ENCODE peak calls at places on chromosomes 2 and 18, in ten cellular contexts. One of them, this sample, is unnamed.
A peak's percentile ranks its signal among the peaks of the same experiment; 100 is the strongest.

GRCh38 chr2:254231-254630 is 9.6 kb downstream of the SH3YL1 start:
- DNase-seq in H1: no peak
- DNase-seq in OCI-LY7: no peak
- DNase-seq in pancreas: no peak
- DNase-seq in GM23338: no peak
- DNase-seq in ascending aorta: no peak
- DNase-seq in thoracic aorta: no peak
- DNase-seq in mesendoderm: no peak
- DNase-seq in A549: no peak
- DNase-seq in PC-9: no peak
- DNase-seq in this sample: no peak

GRCh38 chr2:48420512-48421197 is 109.3 kb upstream of the STON1 start:
- DNase-seq in H1: peak; percentile 96
- DNase-seq in OCI-LY7: peak; percentile 80
- DNase-seq in pancreas: peak; percentile 88
- DNase-seq in GM23338: peak; percentile 94
- DNase-seq in ascending aorta: peak; percentile 95
- DNase-seq in thoracic aorta: peak; percentile 73
- DNase-seq in mesendoderm: peak; percentile 96
- DNase-seq in A549: peak; percentile 80
- DNase-seq in PC-9: peak; percentile 97
- DNase-seq in this sample: peak; percentile 42

GRCh38 chr2:9285385-9285784 is 78.8 kb downstream of the ASAP2 start:
- DNase-seq in H1: no peak
- DNase-seq in OCI-LY7: no peak
- DNase-seq in pancreas: no peak
- DNase-seq in GM23338: no peak
- DNase-seq in ascending aorta: peak; percentile 4
- DNase-seq in thoracic aorta: no peak
- DNase-seq in mesendoderm: no peak
- DNase-seq in A549: no peak
- DNase-seq in PC-9: peak; percentile 80
- DNase-seq in this sample: no peak

GRCh38 chr2:119282139-119282965 is 58.7 kb downstream of the STEAP3 start:
- DNase-seq in H1: no peak
- DNase-seq in OCI-LY7: no peak
- DNase-seq in pancreas: no peak
- DNase-seq in GM23338: no peak
- DNase-seq in ascending aorta: no peak
- DNase-seq in thoracic aorta: no peak
- DNase-seq in mesendoderm: no peak
- DNase-seq in A549: no peak
- DNase-seq in PC-9: no peak
- DNase-seq in this sample: no peak

GRCh38 chr2:47250576-47251403 is 95.7 kb upstream of the STPG4 start:
- DNase-seq in H1: no peak
- DNase-seq in OCI-LY7: no peak
- DNase-seq in pancreas: no peak
- DNase-seq in GM23338: no peak
- DNase-seq in ascending aorta: no peak
- DNase-seq in thoracic aorta: no peak
- DNase-seq in mesendoderm: no peak
- DNase-seq in A549: no peak
- DNase-seq in PC-9: peak; percentile 99
- DNase-seq in this sample: no peak

GRCh38 chr18:31399336-31400032 is 22.9 kb downstream of the DSG4 start:
- DNase-seq in H1: no peak
- DNase-seq in OCI-LY7: no peak
- DNase-seq in pancreas: no peak
- DNase-seq in GM23338: no peak
- DNase-seq in ascending aorta: no peak
- DNase-seq in thoracic aorta: no peak
- DNase-seq in mesendoderm: no peak
- DNase-seq in A549: no peak
- DNase-seq in PC-9: peak; percentile 50
- DNase-seq in this sample: no peak

GRCh38 chr2:157813477-157813876 is 62.7 kb downstream of the ACVR1 start:
- DNase-seq in H1: no peak
- DNase-seq in OCI-LY7: no peak
- DNase-seq in pancreas: no peak
- DNase-seq in GM23338: no peak
- DNase-seq in ascending aorta: no peak
- DNase-seq in thoracic aorta: no peak
- DNase-seq in mesendoderm: no peak
- DNase-seq in A549: no peak
- DNase-seq in PC-9: no peak
- DNase-seq in this sample: no peak

GRCh38 chr2:12797815-12798214 is 81.1 kb downstream of the TRIB2 start:
- DNase-seq in H1: no peak
- DNase-seq in OCI-LY7: no peak
- DNase-seq in pancreas: no peak
- DNase-seq in GM23338: no peak
- DNase-seq in ascending aorta: no peak
- DNase-seq in thoracic aorta: no peak
- DNase-seq in mesendoderm: no peak
- DNase-seq in A549: no peak
- DNase-seq in PC-9: peak; percentile 68
- DNase-seq in this sample: no peak

GRCh38 chr2:107383706-107384105 is 443.0 kb upstream of the RGPD4 start:
- DNase-seq in H1: no peak
- DNase-seq in OCI-LY7: no peak
- DNase-seq in pancreas: no peak
- DNase-seq in GM23338: no peak
- DNase-seq in ascending aorta: no peak
- DNase-seq in thoracic aorta: no peak
- DNase-seq in mesendoderm: no peak
- DNase-seq in A549: no peak
- DNase-seq in PC-9: no peak
- DNase-seq in this sample: no peak

GRCh38 chr18:7817596-7817995 is 250.5 kb downstream of the PTPRM start:
- DNase-seq in H1: no peak
- DNase-seq in OCI-LY7: no peak
- DNase-seq in pancreas: no peak
- DNase-seq in GM23338: no peak
- DNase-seq in ascending aorta: no peak
- DNase-seq in thoracic aorta: no peak
- DNase-seq in mesendoderm: no peak
- DNase-seq in A549: no peak
- DNase-seq in PC-9: no peak
- DNase-seq in this sample: no peak

GRCh38 chr2:175457846-175458408 is 276.4 kb upstream of the ATP5MC3 start:
- DNase-seq in H1: no peak
- DNase-seq in OCI-LY7: no peak
- DNase-seq in pancreas: no peak
- DNase-seq in GM23338: no peak
- DNase-seq in ascending aorta: no peak
- DNase-seq in thoracic aorta: no peak
- DNase-seq in mesendoderm: no peak
- DNase-seq in A549: no peak
- DNase-seq in PC-9: no peak
- DNase-seq in this sample: no peak

GRCh38 chr2:167939513-167940360 is 307.7 kb downstream of the STK39 start:
- DNase-seq in H1: no peak
- DNase-seq in OCI-LY7: no peak
- DNase-seq in pancreas: no peak
- DNase-seq in GM23338: no peak
- DNase-seq in ascending aorta: no peak
- DNase-seq in thoracic aorta: no peak
- DNase-seq in mesendoderm: no peak
- DNase-seq in A549: no peak
- DNase-seq in PC-9: no peak
- DNase-seq in this sample: no peak

GRCh38 chr2:161915121-161915520 is 158.9 kb downstream of the DPP4 start:
- DNase-seq in H1: no peak
- DNase-seq in OCI-LY7: no peak
- DNase-seq in pancreas: no peak
- DNase-seq in GM23338: no peak
- DNase-seq in ascending aorta: no peak
- DNase-seq in thoracic aorta: no peak
- DNase-seq in mesendoderm: peak; percentile 32
- DNase-seq in A549: no peak
- DNase-seq in PC-9: no peak
- DNase-seq in this sample: no peak

GRCh38 chr2:232624554-232624842 is 8.9 kb upstream of the EFHD1 start:
- DNase-seq in H1: no peak
- DNase-seq in OCI-LY7: no peak
- DNase-seq in pancreas: no peak
- DNase-seq in GM23338: no peak
- DNase-seq in ascending aorta: no peak
- DNase-seq in thoracic aorta: no peak
- DNase-seq in mesendoderm: peak; percentile 34
- DNase-seq in A549: peak; percentile 49
- DNase-seq in PC-9: peak; percentile 87
- DNase-seq in this sample: no peak

GRCh38 chr2:19356545-19357382 is 1.7 kb downstream of the OSR1 start:
- DNase-seq in H1: no peak
- DNase-seq in OCI-LY7: no peak
- DNase-seq in pancreas: no peak
- DNase-seq in GM23338: peak; percentile 56
- DNase-seq in ascending aorta: peak; percentile 63
- DNase-seq in thoracic aorta: no peak
- DNase-seq in mesendoderm: peak; percentile 21
- DNase-seq in A549: no peak
- DNase-seq in PC-9: no peak
- DNase-seq in this sample: no peak

GRCh38 chr2:19354417-19355022 is 3.9 kb downstream of the OSR1 start:
- DNase-seq in H1: no peak
- DNase-seq in OCI-LY7: no peak
- DNase-seq in pancreas: no peak
- DNase-seq in GM23338: no peak
- DNase-seq in ascending aorta: no peak
- DNase-seq in thoracic aorta: no peak
- DNase-seq in mesendoderm: no peak
- DNase-seq in A549: no peak
- DNase-seq in PC-9: no peak
- DNase-seq in this sample: no peak

GRCh38 chr2:19355416-19355821 is 3.0 kb downstream of the OSR1 start:
- DNase-seq in H1: no peak
- DNase-seq in OCI-LY7: no peak
- DNase-seq in pancreas: no peak
- DNase-seq in GM23338: no peak
- DNase-seq in ascending aorta: no peak
- DNase-seq in thoracic aorta: no peak
- DNase-seq in mesendoderm: no peak
- DNase-seq in A549: no peak
- DNase-seq in PC-9: no peak
- DNase-seq in this sample: no peak

GRCh38 chr2:19357383-19358241 is 811 bp downstream of the OSR1 start:
- DNase-seq in H1: peak; percentile 64
- DNase-seq in OCI-LY7: no peak
- DNase-seq in pancreas: peak; percentile 29
- DNase-seq in GM23338: peak; percentile 64
- DNase-seq in ascending aorta: peak; percentile 67
- DNase-seq in thoracic aorta: no peak
- DNase-seq in mesendoderm: peak; percentile 27
- DNase-seq in A549: no peak
- DNase-seq in PC-9: no peak
- DNase-seq in this sample: no peak

GRCh38 chr2:19355931-19356544 is 2.4 kb downstream of the OSR1 start:
- DNase-seq in H1: no peak
- DNase-seq in OCI-LY7: no peak
- DNase-seq in pancreas: no peak
- DNase-seq in GM23338: peak; percentile 54
- DNase-seq in ascending aorta: no peak
- DNase-seq in thoracic aorta: no peak
- DNase-seq in mesendoderm: peak; percentile 18
- DNase-seq in A549: no peak
- DNase-seq in PC-9: no peak
- DNase-seq in this sample: no peak
- H3K4me3 ChIP-seq in H1: peak overlapping the region; percentile 59
- H3K4me3 ChIP-seq in OCI-LY7: no peak overlapping the region
- H3K4me3 ChIP-seq in pancreas: no peak overlapping the region
- H3K4me3 ChIP-seq in GM23338: peak overlapping the region; percentile 76
- H3K4me3 ChIP-seq in ascending aorta: peak overlapping the region; percentile 65
- H3K4me3 ChIP-seq in thoracic aorta: peak overlapping the region; percentile 95
- H3K4me3 ChIP-seq in mesendoderm: no peak overlapping the region
- H3K4me3 ChIP-seq in A549: no peak overlapping the region
- H3K4me3 ChIP-seq in PC-9: no peak overlapping the region
- H3K4me3 ChIP-seq in this sample: peak overlapping the region; percentile 60

GRCh38 chr2:237431856-237432255 is 17.9 kb upstream of the COL6A3 start:
- DNase-seq in H1: no peak
- DNase-seq in OCI-LY7: no peak
- DNase-seq in pancreas: no peak
- DNase-seq in GM23338: no peak
- DNase-seq in ascending aorta: no peak
- DNase-seq in thoracic aorta: no peak
- DNase-seq in mesendoderm: no peak
- DNase-seq in A549: no peak
- DNase-seq in PC-9: no peak
- DNase-seq in this sample: no peak
- H3K4me1 ChIP-seq in H1: no peaks in the 10 kb centered on the region
- H3K4me1 ChIP-seq in OCI-LY7: no peaks in the 10 kb centered on the region
- H3K4me1 ChIP-seq in pancreas: peaks cover 5% of the 10 kb centered on the region
- H3K4me1 ChIP-seq in GM23338: peaks cover 4% of the 10 kb centered on the region
- H3K4me1 ChIP-seq in ascending aorta: peaks cover 7% of the 10 kb centered on the region
- H3K4me1 ChIP-seq in thoracic aorta: peaks cover 36% of the 10 kb centered on the region
- H3K4me1 ChIP-seq in mesendoderm: no peaks in the 10 kb centered on the region
- H3K4me1 ChIP-seq in A549: peaks cover 39% of the 10 kb centered on the region
- H3K4me1 ChIP-seq in PC-9: peaks cover 34% of the 10 kb centered on the region
- H3K4me1 ChIP-seq in this sample: no peaks in the 10 kb centered on the region

DNA sequence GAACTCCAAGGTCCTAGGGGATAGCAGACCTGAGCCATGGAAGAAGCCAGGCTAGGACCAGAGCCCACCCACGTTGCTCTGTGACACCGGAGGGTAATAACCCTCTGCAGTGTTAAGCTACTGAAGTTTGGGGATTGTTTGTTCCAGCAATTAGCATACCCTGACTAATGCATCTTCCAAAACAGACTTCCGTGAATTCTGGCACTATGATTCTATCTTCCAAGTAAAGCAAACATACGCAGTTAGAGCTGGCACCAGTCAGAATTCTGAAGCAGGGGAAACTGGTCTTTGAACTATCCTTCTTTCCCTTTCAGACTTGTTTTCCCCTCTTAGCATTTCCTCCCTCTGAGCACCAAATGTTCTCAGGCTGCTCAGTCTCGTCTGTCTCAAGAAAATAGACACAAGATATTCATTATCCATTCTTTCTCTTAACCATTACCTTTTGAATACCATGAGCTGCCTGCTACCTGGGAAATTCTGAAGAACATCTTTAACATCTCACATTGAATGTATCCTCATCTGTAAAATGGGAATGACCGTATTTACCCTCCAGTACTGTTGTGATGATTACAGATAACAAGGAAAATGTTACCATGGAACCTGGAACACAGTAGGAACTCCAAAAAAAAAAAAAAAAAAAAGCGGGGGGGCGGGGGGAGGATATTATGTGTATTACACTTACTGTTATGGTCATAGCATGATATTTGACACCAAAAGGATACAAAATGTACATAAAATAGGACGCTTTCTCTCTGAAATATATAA is 108.2 kb downstream of the TCF4 start:
- DNase-seq in H1: no peak
- DNase-seq in OCI-LY7: no peak
- DNase-seq in pancreas: no peak
- DNase-seq in GM23338: no peak
- DNase-seq in ascending aorta: no peak
- DNase-seq in thoracic aorta: no peak
- DNase-seq in mesendoderm: no peak
- DNase-seq in A549: no peak
- DNase-seq in PC-9: no peak
- DNase-seq in this sample: no peak
- H3K4me3 ChIP-seq in H1: no peak overlapping the region
- H3K4me3 ChIP-seq in OCI-LY7: no peak overlapping the region
- H3K4me3 ChIP-seq in pancreas: no peak overlapping the region
- H3K4me3 ChIP-seq in GM23338: no peak overlapping the region
- H3K4me3 ChIP-seq in ascending aorta: no peak overlapping the region
- H3K4me3 ChIP-seq in thoracic aorta: no peak overlapping the region
- H3K4me3 ChIP-seq in mesendoderm: no peak overlapping the region
- H3K4me3 ChIP-seq in A549: no peak overlapping the region
- H3K4me3 ChIP-seq in PC-9: no peak overlapping the region
- H3K4me3 ChIP-seq in this sample: no peak overlapping the region

GRCh38 chr2:173750332-173750731 is 214.8 kb downstream of the SP3 start:
- DNase-seq in H1: no peak
- DNase-seq in OCI-LY7: no peak
- DNase-seq in pancreas: no peak
- DNase-seq in GM23338: peak; percentile 82
- DNase-seq in ascending aorta: no peak
- DNase-seq in thoracic aorta: no peak
- DNase-seq in mesendoderm: peak; percentile 82
- DNase-seq in A549: no peak
- DNase-seq in PC-9: no peak
- DNase-seq in this sample: no peak
- H3K4me1 ChIP-seq in H1: peaks cover 29% of the 10 kb centered on the region
- H3K4me1 ChIP-seq in OCI-LY7: no peaks in the 10 kb centered on the region
- H3K4me1 ChIP-seq in pancreas: no peaks in the 10 kb centered on the region
- H3K4me1 ChIP-seq in GM23338: peaks cover 65% of the 10 kb centered on the region
- H3K4me1 ChIP-seq in ascending aorta: no peaks in the 10 kb centered on the region
- H3K4me1 ChIP-seq in thoracic aorta: no peaks in the 10 kb centered on the region
- H3K4me1 ChIP-seq in mesendoderm: peaks cover 7% of the 10 kb centered on the region
- H3K4me1 ChIP-seq in A549: peaks cover 7% of the 10 kb centered on the region
- H3K4me1 ChIP-seq in PC-9: no peaks in the 10 kb centered on the region
- H3K4me1 ChIP-seq in this sample: no peaks in the 10 kb centered on the region